ENCODE peak calls at places on chromosomes 12 and 14, in seven cellular contexts. W is NCI-H774; X is cardiac muscle cell; M is activated naive CD4-positive, alpha-beta T cell treated with anti-CD3 and anti-CD28 coated beads, Interleukin-2, amount 50 U/mL, for 16 hours; V is epithelial cell of prostate; I is CD4-positive, alpha-beta memory T cell; R is GM12865. J is an unnamed sample.

GRCh38 chr12:49367381-49368239 is at the start of gene SPATS2:
- DNase-seq in W (peak; percentile 32), X (no peak), M (no peak), V (no peak), I (no peak), R (peak; percentile 63), J (no peak)

GRCh38 chr12:65695077-65695865 is 129.0 kb upstream of the HMGA2 start:
- DNase-seq in W (peak; percentile 52), X (peak; percentile 38), M (no peak), V (peak; percentile 89), I (no peak), R (peak; percentile 8), J (peak; percentile 84)

GRCh38 chr12:57889541-57889989 is 43.0 kb upstream of the CTDSP2 start:
- DNase-seq in W (peak; percentile 37), X (no peak), M (no peak), V (no peak), I (no peak), R (no peak), J (no peak)

GRCh38 chr12:14560904-14561574 is 6.6 kb downstream of the PLBD1 start:
- DNase-seq in W (no peak), X (no peak), M (no peak), V (no peak), I (no peak), R (no peak), J (no peak)

GRCh38 chr14:103693514-103693913 is 21.7 kb downstream of the XRCC3 start:
- DNase-seq in W (no peak), X (no peak), M (no peak), V (peak; percentile 12), I (no peak), R (no peak), J (no peak)

GRCh38 chr12:108495054-108495453 is 20.0 kb upstream of the FICD start:
- DNase-seq in W (no peak), X (peak; percentile 15), M (no peak), V (no peak), I (no peak), R (peak; percentile 68), J (no peak)

GRCh38 chr12:107515446-107515958 is 170.1 kb upstream of the PWP1 start:
- DNase-seq in W (peak; percentile 24), X (no peak), M (no peak), V (peak; percentile 93), I (no peak), R (peak; percentile 56), J (peak; percentile 89)

GRCh38 chr12:53299454-53300180 is at the start of gene MYG1:
- DNase-seq in W (peak; percentile 94), X (peak; percentile 91), M (peak; percentile 83), V (no peak), I (peak; percentile 82), R (peak; percentile 92), J (peak; percentile 54)

GRCh38 chr14:70254476-70254961 is 65.8 kb upstream of the SLC8A3 start:
- DNase-seq in W (peak; percentile 27), X (peak; percentile 80), M (no peak), V (no peak), I (no peak), R (peak; percentile 73), J (no peak)

GRCh38 chr14:24986206-24986893 is 63.6 kb downstream of the STXBP6 start:
- DNase-seq in W (no peak), X (no peak), M (no peak), V (no peak), I (no peak), R (no peak), J (no peak)

GRCh38 chr14:36300337-36300736 is 20.1 kb downstream of the MBIP start:
- DNase-seq in W (no peak), X (no peak), M (no peak), V (no peak), I (no peak), R (no peak), J (no peak)

GRCh38 chr14:96832351-96832750 is 35.2 kb downstream of the VRK1 start:
- DNase-seq in W (no peak), X (no peak), M (no peak), V (no peak), I (no peak), R (no peak), J (no peak)

GRCh38 chr12:104741072-104741471 is 217.0 kb downstream of the SLC41A2 start:
- DNase-seq in W (no peak), X (no peak), M (no peak), V (no peak), I (no peak), R (peak; percentile 66), J (no peak)

GRCh38 chr12:103548622-103549601 is 38.2 kb upstream of the STAB2 start:
- DNase-seq in W (peak; percentile 93), X (peak; percentile 76), M (peak; percentile 62), V (no peak), I (peak; percentile 55), R (peak; percentile 85), J (peak; percentile 55)

GRCh38 chr14:91861091-91861490 is 6.2 kb downstream of the TC2N start:
- DNase-seq in W (no peak), X (no peak), M (no peak), V (no peak), I (peak; percentile 26), R (peak; percentile 21), J (no peak)

GRCh38 chr12:50517456-50518048 is 12.8 kb downstream of the DIP2B start:
- DNase-seq in W (no peak), X (no peak), M (no peak), V (peak; percentile 37), I (peak; percentile 20), R (peak; percentile 84), J (no peak)

GRCh38 chr12:6827982-6828670 is at the start of gene P3H3:
- DNase-seq in W (no peak), X (peak; percentile 56), M (no peak), V (no peak), I (no peak), R (no peak), J (no peak)

GRCh38 chr12:21912318-21912717 is 28.9 kb downstream of the ABCC9 start:
- DNase-seq in W (no peak), X (no peak), M (no peak), V (no peak), I (no peak), R (no peak), J (no peak)

GRCh38 chr14:39229222-39229543 is 4.5 kb upstream of the MIA2 start:
- DNase-seq in W (no peak), X (no peak), M (peak; percentile 52), V (no peak), I (peak; percentile 56), R (peak; percentile 67), J (no peak)

GRCh38 chr12:90061834-90062233 is 353.2 kb upstream of the ATP2B1 start:
- DNase-seq in W (no peak), X (no peak), M (no peak), V (no peak), I (no peak), R (no peak), J (no peak)

GRCh38 chr14:22865424-22866215 is 5.9 kb upstream of the LRP10 start:
- DNase-seq in W (no peak), X (no peak), M (no peak), V (no peak), I (no peak), R (no peak), J (no peak)

GRCh38 chr14:53542692-53543091 is 389.6 kb upstream of the DDHD1 start:
- DNase-seq in W (peak; percentile 26), X (peak; percentile 65), M (no peak), V (no peak), I (no peak), R (no peak), J (no peak)

GRCh38 chr14:92460916-92461579 is 52.5 kb upstream of the RIN3 start:
- DNase-seq in W (no peak), X (no peak), M (no peak), V (no peak), I (no peak), R (peak; percentile 85), J (no peak)

GRCh38 chr14:64953310-64953654 is 10.7 kb upstream of the GPX2 start:
- DNase-seq in W (no peak), X (no peak), M (no peak), V (no peak), I (no peak), R (no peak), J (no peak)

GRCh38 chr12:121443193-121443829 is 43.4 kb downstream of the RNF34 start:
- DNase-seq in W (peak; percentile 73), X (peak; percentile 88), M (peak; percentile 75), V (no peak), I (peak; percentile 47), R (peak; percentile 68), J (no peak)

GRCh38 chr12:50597200-50598195 is 92.7 kb downstream of the DIP2B start:
- DNase-seq in W (no peak), X (no peak), M (peak; percentile 64), V (peak; percentile 63), I (peak; percentile 17), R (peak; percentile 82), J (peak; percentile 61)

GRCh38 chr12:121001841-121002483 is 14.3 kb downstream of the C12orf43 start:
- DNase-seq in W (no peak), X (no peak), M (no peak), V (no peak), I (no peak), R (no peak), J (no peak)

GRCh38 chr12:38523920-38524319 is 207.3 kb downstream of the ALG10B start:
- DNase-seq in W (no peak), X (no peak), M (no peak), V (no peak), I (no peak), R (no peak), J (no peak)

GRCh38 chr14:64324461-64325255 is 30.5 kb upstream of the ESR2 start:
- DNase-seq in W (no peak), X (no peak), M (no peak), V (no peak), I (no peak), R (no peak), J (no peak)

GRCh38 chr12:4273651-4274395 is at the start of gene CCND2:
- DNase-seq in W (no peak), X (peak; percentile 91), M (peak; percentile 79), V (peak; percentile 83), I (peak; percentile 59), R (peak; percentile 90), J (peak; percentile 74)

GRCh38 chr14:75433631-75434556 is 6.1 kb downstream of the JDP2 start:
- DNase-seq in W (no peak), X (no peak), M (no peak), V (no peak), I (no peak), R (no peak), J (no peak)